ENCODE peak calls at places on chromosomes 16 and 17, in five cellular contexts. M is tibial artery, X is cardiac fibroblast, L is lower leg skin, Y is heart right ventricle. V is an unnamed sample.

GRCh38 chr17:40953876-40954275 is 12.9 kb downstream of the KRT39 start:
- DNase-seq in M (no peak), X (peak), L (no peak), Y (no peak), V (no peak)

GRCh38 chr16:879986-880385 is 79.5 kb upstream of the GNG13 start:
- DNase-seq in M (no peak), X (no peak), L (no peak), Y (no peak), V (no peak)

GRCh38 chr16:87149051-87149450 is 168.1 kb downstream of the C16orf95 start:
- DNase-seq in M (no peak), X (peak), L (no peak), Y (no peak), V (no peak)

GRCh38 chr16:85757341-85757822 is 6.5 kb upstream of the C16orf74 start:
- DNase-seq in M (no peak), X (peak), L (no peak), Y (no peak), V (peak)

GRCh38 chr16:88784074-88784855 is 755 bp downstream of the PIEZO1 start:
- DNase-seq in M (peak), X (peak), L (no peak), Y (peak), V (no peak)

GRCh38 chr16:10976663-10977062 is 32.3 kb downstream of the CLEC16A start:
- DNase-seq in M (no peak), X (no peak), L (no peak), Y (no peak), V (no peak)

GRCh38 chr17:82302991-82303943 is 14.1 kb downstream of the CD7 start:
- DNase-seq in M (no peak), X (no peak), L (no peak), Y (no peak), V (no peak)

GRCh38 chr16:1378804-1379053 is 27.0 kb downstream of the GNPTG start:
- DNase-seq in M (no peak), X (no peak), L (no peak), Y (no peak), V (no peak)

GRCh38 chr17:3961564-3962047 is 2.6 kb downstream of the ATP2A3 start:
- DNase-seq in M (no peak), X (no peak), L (no peak), Y (no peak), V (no peak)

GRCh38 chr17:57256708-57257112 is 387 bp downstream of the MSI2 start:
- DNase-seq in M (no peak), X (peak), L (no peak), Y (no peak), V (no peak)

GRCh38 chr17:19341211-19341631 is 21.3 kb downstream of the B9D1 start:
- DNase-seq in M (no peak), X (no peak), L (no peak), Y (no peak), V (no peak)

GRCh38 chr17:19647697-19648474 is 665 bp upstream of the ALDH3A2 start:
- DNase-seq in M (peak), X (peak), L (peak), Y (peak), V (no peak)

GRCh38 chr16:31535737-31536136 is 8.0 kb downstream of the AHSP start:
- DNase-seq in M (no peak), X (no peak), L (no peak), Y (no peak), V (no peak)

GRCh38 chr16:4352843-4353242 is 1.7 kb upstream of the PAM16 start:
- DNase-seq in M (no peak), X (no peak), L (no peak), Y (no peak), V (no peak)

GRCh38 chr16:77944631-77945030 is 77.7 kb upstream of the CLEC3A start:
- DNase-seq in M (no peak), X (no peak), L (no peak), Y (no peak), V (no peak)

GRCh38 chr17:29138184-29138955 is 41.8 kb downstream of the MYO18A start:
- DNase-seq in M (no peak), X (no peak), L (no peak), Y (no peak), V (no peak)

GRCh38 chr17:8593830-8594229 is 36.7 kb downstream of the MYH10 start:
- DNase-seq in M (no peak), X (no peak), L (no peak), Y (no peak), V (no peak)

GRCh38 chr17:34816806-34817205 is 144.5 kb downstream of the CCT6B start:
- DNase-seq in M (no peak), X (no peak), L (no peak), Y (no peak), V (no peak)

GRCh38 chr16:81946206-81946605 is 65.1 kb downstream of the SDR42E1 start:
- DNase-seq in M (no peak), X (peak), L (no peak), Y (no peak), V (no peak)

GRCh38 chr17:76493505-76494167 is 7.6 kb downstream of the RHBDF2 start:
- DNase-seq in M (no peak), X (no peak), L (no peak), Y (peak), V (no peak)
- H3K4me3 ChIP-seq in M (no peak), X (no peak), L (no peak), Y (peak), V (no peak)

GRCh38 chr17:42677012-42677857 is 441 bp upstream of the PLEKHH3 start:
- DNase-seq in M (peak), X (peak), L (peak), Y (peak), V (peak)

GRCh38 chr17:42680331-42680808 is 1.3 kb downstream of the CCR10 start:
- DNase-seq in M (peak), X (peak), L (no peak), Y (no peak), V (no peak)

GRCh38 chr17:42679492-42680330 is 1.9 kb downstream of the CCR10 start:
- DNase-seq in M (peak), X (peak), L (peak), Y (peak), V (no peak)

GRCh38 chr17:42677921-42678781 is 1.4 kb upstream of the PLEKHH3 start:
- DNase-seq in M (peak), X (peak), L (peak), Y (peak), V (no peak)

GRCh38 chr17:42679001-42679491 is 2.3 kb upstream of the PLEKHH3 start:
- DNase-seq in M (peak), X (peak), L (peak), Y (no peak), V (no peak)
- TF ChIP-seq CTCF in M (no peak), X (no peak), L (no peak), Y (no peak), V (no peak)

GRCh38 chr17:47897561-47897960 is 1.5 kb downstream of the SP2 start:
- DNase-seq in M (no peak), X (no peak), L (no peak), Y (no peak), V (no peak)
- H3K4me3 ChIP-seq in M (peak), X (no peak), L (no peak), Y (peak), V (peak)

GRCh38 chr17:64155751-64156544 is 26.0 kb upstream of the ERN1 start:
- DNase-seq in M (peak), X (peak), L (peak), Y (peak), V (no peak)
- TF ChIP-seq CTCF in M (no peak), X (no peak), L (no peak), Y (no peak), V (no peak)

GRCh38 chr17:75753193-75753513 is 11.8 kb downstream of the GALK1 start:
- DNase-seq in M (no peak), X (no peak), L (no peak), Y (no peak), V (no peak)
- H3K4me3 ChIP-seq in M (peak), X (peak), L (no peak), Y (peak), V (peak)

GRCh38 chr16:57209780-57210179 is 23.7 kb downstream of the RSPRY1 start:
- DNase-seq in M (no peak), X (no peak), L (no peak), Y (no peak), V (no peak)
- TF ChIP-seq CTCF in M (no peak), X (no peak), L (no peak), Y (no peak), V (no peak)

GRCh38 chr17:60079401-60079861 is 710 bp upstream of the HEATR6 start:
- DNase-seq in M (no peak), X (peak), L (no peak), Y (no peak), V (no peak)
- H3K4me3 ChIP-seq in M (peak), X (peak), L (peak), Y (peak), V (peak)

DNA sequence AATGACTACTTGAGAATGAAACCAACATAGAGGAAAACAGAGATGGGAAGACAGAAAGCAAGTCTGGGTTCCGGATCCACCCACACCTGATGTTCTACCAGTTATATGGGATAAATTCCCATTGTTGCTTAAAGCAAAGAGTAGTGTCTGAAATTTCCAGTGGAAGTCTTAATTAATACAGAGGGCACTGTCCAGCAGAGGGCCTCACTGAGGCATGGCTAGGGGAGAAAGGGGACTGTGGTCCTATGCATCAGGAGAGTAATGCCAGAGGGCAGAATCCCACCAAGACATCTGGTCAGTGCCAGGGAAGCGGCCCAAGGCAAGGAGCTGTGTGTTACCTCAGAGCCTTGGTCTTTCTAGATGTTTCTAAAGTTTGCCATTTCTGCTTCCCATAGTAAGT is 7.5 kb upstream of the UMOD start:
- DNase-seq in M (no peak), X (no peak), L (no peak), Y (no peak), V (no peak)
- TF ChIP-seq CTCF in M (no peak), X (no peak), L (no peak), Y (no peak), V (no peak)

V was measured in HFF-Myc.